ENCODE peak calls at places on chromosomes 4 and X, in six cellular contexts. E is kidney; O is stimulated activated CD4-positive, alpha-beta T cell treated with anti-CD3 and anti-CD28 coated beads, Interleukin-4, amount 100 ng/mL, for 48 hours; G is memory B cell; J is T-helper 17 cell; R is nucleus accumbens. N is an unnamed sample.

GRCh38 chr4:15162465-15163283 is 160.4 kb downstream of the CPEB2 start:
- DNase-seq in E (no peak), O (no peak), G (no peak), J (no peak), R (no peak), N (no peak)

GRCh38 chrX:69028761-69029120 is 136.5 kb downstream of the PJA1 start:
- DNase-seq in E (no peak), O (no peak), G (no peak), J (no peak), R (no peak), N (no peak)

GRCh38 chr4:151573945-151574344 is 165.0 kb downstream of the FHIP1A start:
- DNase-seq in E (no peak), O (no peak), G (no peak), J (no peak), R (no peak), N (no peak)

GRCh38 chr4:148431401-148431800 is 10.8 kb downstream of the NR3C2 start:
- DNase-seq in E (no peak), O (no peak), G (no peak), J (no peak), R (no peak), N (no peak)

GRCh38 chr4:78797777-78798284 is 21.7 kb downstream of the BMP2K start:
- DNase-seq in E (no peak), O (no peak), G (no peak), J (no peak), R (no peak), N (no peak)

GRCh38 chr4:129179276-129179675 is 83.3 kb downstream of the C4orf33 start:
- DNase-seq in E (no peak), O (no peak), G (no peak), J (no peak), R (no peak), N (no peak)

GRCh38 chr4:141329174-141329569 is 108.5 kb downstream of the ZNF330 start:
- DNase-seq in E (no peak), O (no peak), G (no peak), J (no peak), R (no peak), N (no peak)

GRCh38 chr4:148333265-148333664 is 108.9 kb downstream of the NR3C2 start:
- DNase-seq in E (no peak), O (no peak), G (no peak), J (no peak), R (no peak), N (no peak)

GRCh38 chr4:45275862-45276261 is 549.5 kb upstream of the GNPDA2 start:
- DNase-seq in E (peak), O (no peak), G (no peak), J (no peak), R (no peak), N (no peak)

GRCh38 chrX:78595901-78596502 is 63.1 kb downstream of the RTL3 start:
- DNase-seq in E (no peak), O (no peak), G (no peak), J (no peak), R (no peak), N (no peak)

GRCh38 chrX:71652405-71652804 is 14.9 kb upstream of the LOC101059915 start:
- DNase-seq in E (no peak), O (no peak), G (peak), J (no peak), R (no peak), N (no peak)

GRCh38 chr4:175776217-175776616 is 35.8 kb downstream of the GPM6A start:
- DNase-seq in E (no peak), O (no peak), G (no peak), J (no peak), R (no peak), N (no peak)

GRCh38 chr4:9812530-9813340 is 31.3 kb downstream of the DRD5 start:
- DNase-seq in E (no peak), O (no peak), G (no peak), J (no peak), R (no peak), N (no peak)

GRCh38 chr4:92830771-92831170 is 527.0 kb downstream of the GRID2 start:
- DNase-seq in E (no peak), O (no peak), G (no peak), J (no peak), R (no peak), N (no peak)

GRCh38 chr4:174935607-174936006 is 17.4 kb downstream of the ADAM29 start:
- DNase-seq in E (no peak), O (no peak), G (no peak), J (no peak), R (no peak), N (no peak)

GRCh38 chr4:101825953-101826352 is 35.4 kb downstream of the BANK1 start:
- DNase-seq in E (no peak), O (no peak), G (no peak), J (no peak), R (no peak), N (no peak)

GRCh38 chr4:8185280-8185679 is 13.8 kb upstream of the SH3TC1 start:
- DNase-seq in E (no peak), O (no peak), G (no peak), J (no peak), R (no peak), N (no peak)

GRCh38 chr4:7210818-7211217 is 18.5 kb downstream of the SORCS2 start:
- DNase-seq in E (no peak), O (no peak), G (no peak), J (no peak), R (no peak), N (no peak)

N was measured in chondrocyte.